ENCODE peak calls at places on chromosomes 1 and 21, in six cellular contexts. D is right lobe of liver, T is spleen, U is uterus, W is A549, Q is erythroblast. K is an unnamed sample.

GRCh38 chr1:174769961-174770549 is 229.7 kb upstream of the CACYBP start:
- DNase-seq in U (no peak), Q (peak), T (no peak), D (no peak), W (peak), K (peak)

GRCh38 chr1:40708750-40709099 is 17.2 kb downstream of the NFYC start:
- DNase-seq in U (no peak), Q (peak), W (peak), T (no peak), D (no peak), K (no peak)

GRCh38 chr1:236085545-236086159 is 20.8 kb upstream of the NID1 start:
- DNase-seq in U (no peak), W (no peak), Q (no peak), T (no peak), D (no peak), K (no peak)

GRCh38 chr1:6144175-6144574 is 35.9 kb downstream of the CHD5 start:
- DNase-seq in U (no peak), Q (no peak), T (no peak), W (no peak), D (no peak), K (no peak)

GRCh38 chr1:203117611-203118575 is 9.6 kb upstream of the ADORA1 start:
- DNase-seq in W (peak), Q (peak), D (peak), U (peak), T (peak), K (peak)

GRCh38 chr1:8121261-8122159 is 95.4 kb upstream of the ERRFI1 start:
- DNase-seq in D (no peak), Q (no peak), T (no peak), W (no peak), U (peak), K (peak)

GRCh38 chr1:193479187-193479586 is 292.8 kb upstream of the B3GALT2 start:
- DNase-seq in U (no peak), T (peak), D (no peak), W (no peak), Q (no peak), K (peak)

GRCh38 chr1:43747736-43748135 is 40.4 kb downstream of the ST3GAL3 start:
- DNase-seq in T (no peak), W (no peak), U (no peak), Q (no peak), D (no peak), K (no peak)

GRCh38 chr1:231076802-231077201 is 36.7 kb upstream of the FAM89A start:
- DNase-seq in U (no peak), W (no peak), T (no peak), D (no peak), Q (no peak), K (no peak)

GRCh38 chr21:18986197-18986596 is 582.6 kb upstream of the TMPRSS15 start:
- DNase-seq in T (no peak), Q (no peak), W (no peak), D (no peak), U (no peak), K (no peak)

GRCh38 chr21:42321845-42322244 is 6.6 kb upstream of the TFF3 start:
- DNase-seq in T (no peak), U (no peak), W (no peak), D (no peak), Q (no peak), K (no peak)

GRCh38 chr1:209831615-209832014 is 3.8 kb downstream of the UTP25 start:
- DNase-seq in D (no peak), W (no peak), Q (peak), U (no peak), T (no peak), K (no peak)

GRCh38 chr1:105608713-105609112 is 1447.8 kb upstream of the PRMT6 start:
- DNase-seq in Q (no peak), T (no peak), W (no peak), D (no peak), U (no peak), K (peak)

GRCh38 chr1:38929476-38929875 is 12.2 kb downstream of the RHBDL2 start:
- DNase-seq in T (no peak), U (no peak), W (no peak), Q (no peak), D (no peak), K (no peak)

GRCh38 chr1:181206513-181206912 is 118.0 kb downstream of the IER5 start:
- DNase-seq in Q (no peak), U (no peak), D (no peak), T (peak), W (no peak), K (no peak)

GRCh38 chr1:183630748-183631147 is 4.8 kb downstream of the ARPC5 start:
- DNase-seq in Q (no peak), W (no peak), D (no peak), U (no peak), T (no peak), K (no peak)

GRCh38 chr1:30657131-30658013 is 66.0 kb downstream of the MATN1 start:
- DNase-seq in D (peak), Q (no peak), T (peak), U (no peak), W (no peak), K (no peak)

GRCh38 chr1:28646040-28646439 is 2.4 kb upstream of the RNU11 start:
- DNase-seq in T (no peak), U (no peak), D (no peak), Q (no peak), W (no peak), K (no peak)

GRCh38 chr21:39208624-39209333 is 25.5 kb upstream of the PSMG1 start:
- DNase-seq in W (no peak), D (no peak), T (no peak), U (no peak), Q (peak), K (peak)

GRCh38 chr1:31447210-31447609 is 34.2 kb downstream of the SERINC2 start:
- DNase-seq in T (no peak), U (no peak), Q (no peak), W (no peak), D (no peak), K (no peak)

GRCh38 chr1:71351438-71351837 is 270.6 kb upstream of the ZRANB2 start:
- DNase-seq in W (no peak), Q (no peak), U (no peak), D (no peak), T (no peak), K (no peak)

GRCh38 chr1:36737767-36738166 is 255.1 kb upstream of the CSF3R start:
- DNase-seq in T (no peak), Q (no peak), W (no peak), D (no peak), U (no peak), K (no peak)

DNA sequence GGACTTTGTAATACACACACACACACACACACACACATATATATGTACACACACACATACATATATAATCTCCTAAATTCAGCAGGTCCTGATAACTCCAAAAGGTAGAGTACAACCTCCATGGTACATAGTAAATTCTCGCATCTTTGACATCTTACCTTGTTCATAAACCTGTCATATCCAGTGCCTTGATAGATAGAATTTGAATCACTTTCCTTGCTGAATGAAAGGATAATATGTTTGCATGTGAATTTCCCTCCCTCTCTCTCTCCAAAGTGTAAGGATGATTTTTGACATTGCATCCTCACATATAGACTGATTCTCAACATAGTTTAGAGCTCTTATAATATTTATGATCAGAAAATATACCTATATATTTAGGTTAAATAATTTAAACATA is 567.1 kb upstream of the ADGRL2 start:
- DNase-seq in Q (no peak), W (no peak), U (no peak), D (no peak), T (no peak), K (no peak)
- TF ChIP-seq POLR2A in Q (no peak), W (no peak), U (no peak), D (no peak), T (no peak), K (no peak)

GRCh38 chr1:201019321-201019977 is 4.1 kb downstream of the KIF21B start:
- DNase-seq in W (peak), Q (no peak), T (peak), U (no peak), D (peak), K (peak)
- TF ChIP-seq POLR2A in W (no peak), Q (peak), T (no peak), U (no peak), D (peak), K (no peak)

GRCh38 chr1:165773324-165773965 is 4.8 kb upstream of the TMCO1 start:
- DNase-seq in Q (peak), D (no peak), T (no peak), U (no peak), W (no peak), K (no peak)

GRCh38 chr1:165763442-165763841 is 5.2 kb downstream of the TMCO1 start:
- DNase-seq in T (no peak), W (no peak), Q (no peak), U (no peak), D (no peak), K (no peak)

GRCh38 chr1:165764277-165764676 is 4.4 kb downstream of the TMCO1 start:
- DNase-seq in Q (no peak), T (no peak), W (no peak), D (no peak), U (no peak), K (no peak)

GRCh38 chr1:165772739-165773138 is 4.1 kb upstream of the TMCO1 start:
- DNase-seq in Q (no peak), U (no peak), T (no peak), D (no peak), W (no peak), K (no peak)

GRCh38 chr1:165768513-165769394 is at the start of gene TMCO1:
- DNase-seq in U (peak), D (peak), T (peak), W (peak), Q (peak), K (peak)
- TF ChIP-seq POLR2A in U (peak), D (peak), T (peak), W (peak), Q (peak), K (peak)

DNA sequence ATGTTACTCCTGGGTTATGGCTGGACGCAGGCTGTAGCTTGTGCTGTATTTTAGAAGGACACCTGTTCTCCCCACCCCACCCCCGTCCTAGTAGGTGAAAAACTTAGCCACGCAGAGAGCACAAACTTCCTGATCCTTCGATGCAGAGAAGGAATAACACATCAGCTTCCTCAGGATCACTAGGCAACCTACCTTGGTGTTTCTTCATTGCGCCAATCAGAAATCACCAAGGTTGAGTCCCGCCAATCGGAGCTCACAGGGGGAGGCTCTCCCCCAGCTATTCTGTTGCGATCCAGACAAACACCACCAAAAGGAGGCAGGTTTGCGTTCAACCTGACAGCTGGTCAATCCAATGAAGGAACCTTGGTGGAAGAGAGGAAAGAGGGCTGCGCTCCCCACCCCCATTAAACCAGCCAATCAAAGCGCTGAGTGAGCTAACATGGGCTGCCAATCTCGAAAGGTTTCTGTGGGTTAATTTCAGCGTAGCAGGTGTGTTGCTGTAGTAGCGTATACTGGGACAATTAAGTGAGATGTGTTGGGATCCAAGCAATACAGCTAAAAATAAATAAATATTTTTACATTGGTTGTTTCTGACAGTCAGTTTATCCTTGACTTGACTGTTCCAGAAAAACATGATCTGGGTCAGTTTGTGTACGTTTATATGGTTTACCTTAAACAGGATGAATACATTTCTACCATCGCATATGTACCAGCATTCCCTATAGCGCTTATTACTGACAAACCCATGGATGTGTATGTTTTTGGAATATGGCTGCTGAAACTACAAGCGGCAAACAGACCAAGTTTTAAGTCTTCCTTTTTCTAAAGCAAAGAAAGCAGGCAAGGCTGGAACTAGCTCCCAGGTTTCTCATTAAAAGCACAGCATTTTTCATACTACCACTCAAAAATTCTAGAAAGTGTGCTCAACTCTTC is at the start of gene GOLPH3L:
- DNase-seq in Q (peak), W (peak), U (peak), D (peak), T (peak), K (peak)
- TF ChIP-seq POLR2A in Q (peak), W (peak), U (peak), D (no peak), T (peak), K (peak)

GRCh38 chr1:54287821-54288220 is 87.9 kb downstream of the MRPL37 start:
- DNase-seq in D (no peak), U (no peak), Q (no peak), T (no peak), W (no peak), K (no peak)

GRCh38 chr1:54289061-54289938 is 89.3 kb downstream of the MRPL37 start:
- DNase-seq in Q (no peak), U (no peak), T (no peak), D (no peak), W (no peak), K (no peak)

GRCh38 chr1:54284781-54285563 is 85.0 kb downstream of the MRPL37 start:
- DNase-seq in D (no peak), U (no peak), T (no peak), Q (no peak), W (no peak), K (no peak)

GRCh38 chr1:54285815-54286214 is 85.8 kb downstream of the MRPL37 start:
- DNase-seq in U (no peak), W (no peak), Q (peak), T (no peak), D (no peak), K (no peak)

DNA sequence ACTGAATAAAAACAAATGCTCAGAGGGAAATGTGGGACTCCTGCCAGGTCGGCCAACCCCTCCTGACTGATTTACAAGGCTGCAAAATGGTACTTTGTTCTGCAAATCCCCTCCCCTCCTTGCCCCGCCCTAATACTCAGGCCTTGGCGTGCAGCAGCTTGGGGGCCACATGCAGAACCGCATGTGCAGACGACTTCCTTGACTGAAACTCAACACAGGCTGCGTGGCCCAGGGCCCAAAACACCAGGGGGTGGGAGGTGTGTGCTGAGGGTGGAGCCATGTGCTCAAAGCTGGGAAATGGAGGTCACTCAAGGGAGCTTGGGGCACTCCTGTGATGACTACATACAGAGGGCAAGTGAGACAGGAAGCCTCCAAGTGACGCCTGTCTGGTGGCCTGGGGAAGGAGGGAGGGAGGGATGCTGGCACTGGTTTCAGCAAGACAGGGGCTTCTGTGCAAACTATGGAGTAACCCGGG is 87.2 kb downstream of the MRPL37 start:
- DNase-seq in T (peak), D (no peak), U (peak), W (no peak), Q (peak), K (peak)
- TF ChIP-seq POLR2A in T (no peak), D (no peak), U (no peak), W (no peak), Q (no peak), K (no peak)

DNA sequence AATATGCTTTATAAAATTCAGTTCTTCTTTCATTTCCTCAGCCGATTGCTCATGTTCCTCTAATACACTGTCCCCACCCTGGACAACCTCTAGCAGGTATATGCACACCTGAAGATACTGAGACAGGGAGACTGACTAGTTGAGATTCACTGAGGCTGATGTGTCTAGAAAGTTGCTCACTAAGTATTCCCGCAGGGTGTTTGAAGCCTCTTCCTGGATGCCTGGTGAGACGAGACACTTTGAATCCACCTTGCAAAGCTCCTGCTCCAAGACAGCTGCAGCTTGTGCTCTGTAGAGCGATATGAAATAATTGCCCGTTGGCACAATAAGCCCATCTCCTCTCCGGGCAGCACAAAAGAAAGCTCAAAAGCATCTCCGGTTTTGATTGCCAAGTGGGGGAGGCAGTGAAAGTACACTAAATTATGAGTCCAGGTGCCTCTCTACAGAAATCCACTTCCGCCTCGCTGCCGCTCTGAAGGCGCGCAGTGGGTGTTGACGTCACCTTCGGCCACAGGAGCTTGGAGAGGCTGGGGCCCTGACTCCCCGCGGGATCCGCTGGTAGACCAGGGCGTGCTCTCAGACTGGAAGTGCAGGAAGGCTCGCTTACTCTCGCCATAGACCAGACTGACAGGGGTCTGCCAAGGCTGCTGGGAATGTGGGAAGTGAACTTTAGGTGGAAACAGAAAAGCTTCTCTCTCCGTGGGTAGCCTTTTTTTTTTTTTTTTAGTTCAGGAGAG is 46.3 kb downstream of the GPA33 start:
- DNase-seq in W (peak), U (peak), D (peak), T (peak), Q (peak), K (peak)
- TF ChIP-seq POLR2A in W (no peak), U (no peak), D (no peak), T (no peak), Q (no peak), K (no peak)

GRCh38 chr1:226937940-226938725 is 2.0 kb upstream of the COQ8A start:
- DNase-seq in D (no peak), Q (no peak), T (no peak), U (no peak), W (no peak), K (peak)

GRCh38 chr1:226938903-226939438 is 1.1 kb upstream of the COQ8A start:
- DNase-seq in U (no peak), D (no peak), W (no peak), Q (peak), T (no peak), K (peak)

GRCh38 chr1:226940806-226941067 is 643 bp downstream of the COQ8A start:
- DNase-seq in W (no peak), T (no peak), D (no peak), Q (no peak), U (no peak), K (no peak)

GRCh38 chr1:226939439-226940028 is 560 bp upstream of the COQ8A start:
- DNase-seq in T (peak), W (peak), Q (peak), U (peak), D (peak), K (no peak)

DNA sequence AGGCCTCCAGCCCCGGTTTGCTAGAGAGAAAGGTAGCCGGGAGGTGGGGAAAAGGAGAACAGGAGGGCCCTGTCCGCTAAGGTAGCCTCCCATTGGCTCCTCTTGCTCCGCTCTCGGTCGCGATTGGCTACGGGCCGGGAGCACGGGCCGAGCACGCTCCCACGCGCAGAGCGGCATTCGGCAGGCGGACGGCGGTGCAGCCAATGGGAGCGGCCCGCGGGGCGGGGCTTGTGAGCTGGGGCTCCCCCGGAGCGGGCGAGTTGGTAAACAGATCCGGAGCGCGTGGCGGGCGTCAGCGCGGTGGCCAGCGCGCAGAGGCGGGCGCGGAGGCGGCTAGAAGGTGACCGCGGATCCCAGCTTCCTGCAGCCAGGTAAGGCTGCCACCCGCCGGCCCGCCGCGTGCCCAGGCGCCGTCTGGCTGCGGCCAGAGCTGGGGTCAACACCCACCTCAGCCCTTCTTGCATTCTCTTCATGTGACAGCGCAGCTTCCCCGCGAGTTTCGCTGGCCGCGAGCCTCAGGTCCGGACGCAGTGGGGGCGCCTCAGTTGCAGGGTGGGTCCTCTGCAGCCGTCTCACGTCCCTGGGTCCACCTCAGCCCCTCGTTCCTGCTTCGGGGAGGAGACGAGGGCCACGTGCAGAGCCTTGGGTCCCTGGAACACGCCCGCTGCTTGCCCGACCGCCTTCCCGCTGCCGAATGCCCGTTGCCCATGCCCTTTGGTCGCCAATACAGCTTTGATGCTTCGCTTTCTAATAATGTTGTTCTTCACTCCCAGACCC is at the start of gene COQ8A:
- DNase-seq in W (peak), Q (peak), T (peak), U (peak), D (peak), K (peak)
- TF ChIP-seq POLR2A in W (peak), Q (peak), T (peak), U (no peak), D (peak), K (peak)

GRCh38 chr1:244461254-244462071 is at the start of gene CATSPERE:
- DNase-seq in T (peak), Q (peak), W (peak), U (peak), D (peak), K (peak)
- TF ChIP-seq POLR2A in T (peak), Q (peak), W (peak), U (peak), D (peak), K (peak)

K was measured in NB4.